ENCODE peak calls at places on chromosomes 11 and 22, in ten cellular contexts. T is heart left ventricle, O is hepatocyte, H is right lobe of liver, C is upper lobe of right lung, F is A673, M is adrenal gland, A is mammary epithelial cell, L is tibial artery, D is tibial nerve. Z is an unnamed sample. For H3K4me1, the result is how much of the 10 kb centered on the place peaks cover.

GRCh38 chr22:37501176-37501609 is 15.0 kb upstream of the MFNG start:
- DNase-seq in T (peak), O (no peak), H (peak), C (peak), F (no peak), M (peak), A (no peak), L (no peak), D (no peak), Z (no peak)

GRCh38 chr11:60753309-60753708 is 3.4 kb upstream of the MS4A15 start:
- DNase-seq in T (no peak), O (no peak), H (no peak), C (no peak), F (no peak), M (no peak), A (no peak), L (peak), D (no peak), Z (no peak)

GRCh38 chr11:1837171-1838076 is 1.4 kb upstream of the TNNI2 start:
- DNase-seq in T (peak), O (peak), H (peak), C (peak), F (peak), M (peak), A (no peak), L (no peak), D (peak), Z (peak)

GRCh38 chr22:20033045-20033706 is 12.3 kb downstream of the TANGO2 start:
- DNase-seq in T (peak), O (no peak), H (peak), C (no peak), F (no peak), M (peak), A (no peak), L (no peak), D (no peak), Z (no peak)

GRCh38 chr11:132448334-132448995 is 1078.0 kb downstream of the NTM start:
- DNase-seq in T (no peak), O (no peak), H (no peak), C (no peak), F (no peak), M (no peak), A (no peak), L (no peak), D (no peak), Z (no peak)

GRCh38 chr11:59429924-59430516 is 3.8 kb upstream of the OR5A2 start:
- DNase-seq in T (no peak), O (peak), H (no peak), C (no peak), F (peak), M (peak), A (peak), L (no peak), D (peak), Z (peak)

GRCh38 chr11:115162919-115163318 is 341.3 kb downstream of the CADM1 start:
- DNase-seq in T (no peak), O (no peak), H (no peak), C (no peak), F (no peak), M (no peak), A (peak), L (no peak), D (no peak), Z (no peak)

GRCh38 chr11:40879911-40880310 is 579.5 kb downstream of the LRRC4C start:
- DNase-seq in T (no peak), O (no peak), H (no peak), C (no peak), F (no peak), M (no peak), A (no peak), L (no peak), D (no peak), Z (no peak)

GRCh38 chr11:120181446-120181992 is 29.3 kb upstream of the OAF start:
- DNase-seq in T (no peak), O (peak), H (no peak), C (peak), F (no peak), M (no peak), A (no peak), L (no peak), D (peak), Z (no peak)

GRCh38 chr22:37563153-37564081 is 3.1 kb downstream of the CDC42EP1 start:
- DNase-seq in T (no peak), O (peak), H (peak), C (peak), F (no peak), M (peak), A (peak), L (peak), D (peak), Z (no peak)

GRCh38 chr11:17154409-17155159 is 53.2 kb downstream of the PIK3C2A start:
- DNase-seq in T (no peak), O (no peak), H (no peak), C (no peak), F (no peak), M (no peak), A (no peak), L (no peak), D (no peak), Z (no peak)

GRCh38 chr11:9861860-9862725 is 198.2 kb downstream of the SWAP70 start:
- DNase-seq in T (peak), O (peak), H (peak), C (no peak), F (peak), M (peak), A (peak), L (peak), D (peak), Z (peak)

GRCh38 chr11:82775736-82776346 is 42.2 kb upstream of the FAM181B start:
- DNase-seq in T (no peak), O (peak), H (no peak), C (no peak), F (peak), M (peak), A (peak), L (peak), D (peak), Z (peak)

GRCh38 chr11:63622318-63622717 is 8.1 kb upstream of the PLAAT3 start:
- DNase-seq in T (no peak), O (peak), H (no peak), C (no peak), F (no peak), M (no peak), A (peak), L (no peak), D (no peak), Z (no peak)

GRCh38 chr11:3169235-3169951 is 4.3 kb upstream of the OSBPL5 start:
- DNase-seq in T (peak), O (no peak), H (peak), C (peak), F (peak), M (peak), A (peak), L (peak), D (peak), Z (no peak)

GRCh38 chr11:27041141-27041869 is 690 bp downstream of the BBOX1 start:
- DNase-seq in T (no peak), O (no peak), H (no peak), C (no peak), F (peak), M (no peak), A (no peak), L (no peak), D (no peak), Z (no peak)

GRCh38 chr22:49234459-49234858 is 593.2 kb downstream of the BRD1 start:
- DNase-seq in T (no peak), O (no peak), H (no peak), C (no peak), F (no peak), M (no peak), A (no peak), L (no peak), D (no peak), Z (no peak)

GRCh38 chr11:106614280-106614679 is 404.0 kb downstream of the GUCY1A2 start:
- DNase-seq in T (no peak), O (no peak), H (no peak), C (no peak), F (no peak), M (no peak), A (no peak), L (no peak), D (no peak), Z (no peak)

GRCh38 chr22:49332691-49333090 is 495.0 kb downstream of the BRD1 start:
- DNase-seq in T (no peak), O (no peak), H (no peak), C (peak), F (no peak), M (no peak), A (no peak), L (no peak), D (no peak), Z (no peak)

GRCh38 chr11:121249039-121249663 is 43.4 kb upstream of the SC5D start:
- DNase-seq in T (no peak), O (peak), H (no peak), C (no peak), F (peak), M (peak), A (peak), L (no peak), D (no peak), Z (no peak)

GRCh38 chr11:71251159-71251721 is 1.1 kb downstream of the SHANK2 start:
- DNase-seq in T (no peak), O (peak), H (no peak), C (peak), F (no peak), M (no peak), A (no peak), L (no peak), D (no peak), Z (no peak)
- H3K4me1 ChIP-seq in T (under half), O (under half), H (under half), C (under half), F (under half), M (under half), A (under half), L (under half), D (under half), Z (under half)

DNA sequence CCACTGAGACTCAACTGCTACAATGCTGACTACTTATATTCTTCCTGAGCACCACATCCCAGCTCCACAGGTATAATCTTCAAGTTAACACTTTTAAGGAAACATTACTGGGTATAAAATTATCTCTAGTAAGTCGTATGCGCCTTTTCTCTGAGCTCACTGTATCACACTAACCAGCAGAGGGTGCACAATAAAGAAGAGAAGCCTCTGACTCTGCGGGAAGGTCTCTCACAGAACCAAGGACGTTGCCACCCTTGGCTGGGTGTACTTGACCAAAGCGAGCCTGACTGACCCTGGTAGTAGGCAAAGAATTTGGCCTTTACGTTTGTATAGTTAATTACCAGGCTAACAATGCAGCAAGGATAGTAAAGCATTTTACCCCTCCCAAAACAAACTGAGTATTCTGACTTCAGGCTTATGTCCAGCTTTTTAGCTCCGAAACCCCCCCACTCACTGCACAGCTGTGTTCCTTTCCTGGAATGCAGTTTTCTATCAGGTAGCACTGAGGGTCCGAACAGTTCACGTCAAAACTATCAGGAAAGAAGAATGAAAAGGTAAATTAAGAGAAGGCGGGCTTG is at the start of gene BTBD18:
- DNase-seq in T (peak), O (peak), H (no peak), C (no peak), F (peak), M (peak), A (peak), L (no peak), D (no peak), Z (peak)
- TF ChIP-seq CTCF in T (peak), O (peak), H (peak), C (peak), F (peak), M (peak), A (peak), L (no peak), D (peak), Z (peak)

GRCh38 chr22:39315389-39315788 is 4.0 kb downstream of the RPL3 start:
- DNase-seq in T (no peak), O (no peak), H (no peak), C (no peak), F (no peak), M (peak), A (no peak), L (no peak), D (no peak), Z (no peak)

GRCh38 chr22:39318507-39319283 is 728 bp downstream of the RPL3 start:
- DNase-seq in T (no peak), O (peak), H (no peak), C (no peak), F (no peak), M (peak), A (no peak), L (no peak), D (peak), Z (no peak)

GRCh38 chr22:39317756-39318506 is 1.5 kb downstream of the RPL3 start:
- DNase-seq in T (no peak), O (no peak), H (no peak), C (no peak), F (no peak), M (peak), A (no peak), L (no peak), D (no peak), Z (no peak)

GRCh38 chr22:39316440-39317083 is 2.9 kb downstream of the RPL3 start:
- DNase-seq in T (peak), O (peak), H (peak), C (peak), F (peak), M (peak), A (peak), L (peak), D (peak), Z (peak)

DNA sequence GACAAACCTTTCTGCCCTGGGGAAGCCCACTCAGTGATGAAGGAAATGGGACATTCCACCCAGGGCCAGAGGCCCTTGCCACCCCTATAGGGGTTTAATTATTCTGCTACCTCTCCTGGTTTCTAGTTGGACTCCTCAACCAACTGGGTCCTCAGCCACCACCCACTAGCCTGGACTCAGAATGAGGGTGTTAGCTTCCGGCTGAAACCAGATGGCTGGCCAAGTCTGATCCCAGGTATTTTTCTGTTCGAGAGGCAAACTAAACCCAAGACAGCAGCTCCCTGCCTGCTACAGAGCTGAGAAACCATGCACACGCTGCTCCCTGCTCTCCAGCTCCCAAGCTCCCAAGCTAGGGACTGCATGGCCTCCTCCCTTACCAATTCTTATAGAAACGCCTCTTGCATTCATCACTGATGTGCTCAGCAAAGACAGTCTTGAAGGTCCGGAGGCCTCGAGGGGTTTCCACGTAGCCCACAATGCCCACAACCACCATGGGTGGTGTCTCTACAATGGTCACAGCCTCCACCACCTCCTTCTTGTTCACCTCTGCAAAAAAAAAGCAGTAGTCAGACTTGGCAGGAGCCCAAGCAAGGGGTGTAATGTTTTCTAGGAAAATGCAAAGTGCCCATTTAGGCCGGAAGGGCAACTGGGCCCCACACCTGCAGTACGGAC is 2.2 kb downstream of the RPL3 start:
- DNase-seq in T (no peak), O (no peak), H (no peak), C (no peak), F (no peak), M (no peak), A (no peak), L (no peak), D (no peak), Z (no peak)
- H3K4me3 ChIP-seq in T (peak), O (peak), H (peak), C (peak), F (peak), M (peak), A (peak), L (no peak), D (no peak), Z (peak)

GRCh38 chr22:36386900-36387663 is 685 bp downstream of the MYH9 start:
- DNase-seq in T (peak), O (peak), H (peak), C (peak), F (no peak), M (peak), A (no peak), L (peak), D (no peak), Z (peak)
- H3K4me1 ChIP-seq in T (under half), O (under half), H (under half), C (under half), F (under half), M (under half), A (under half), L (under half), D (under half), Z (under half)